ENCODE peak calls at places on chromosome 13, in six cellular contexts. M is HFF-Myc; Y is activated T-helper 1 cell treated with anti-CD3 and anti-CD28 coated beads, Interleukin-12 subunit alpha, Interleukin-12 subunit beta, Interleukin-2, Interleukin-4 antibody, amounts not matched to agents 30 ng/mL and 10 ng/mL and 1 ng/mL, durations not matched to agents 14 hours and 24 hours and 36 hours; P is NCI-H2107; N is mesendoderm; C is brain microvascular endothelial cell. E is an unnamed sample.

GRCh38 chr13:91368676-91369425 is 21.4 kb downstream of the MIR17HG start:
- DNase-seq in M (no peak), Y (no peak), P (no peak), N (no peak), C (peak), E (no peak)

GRCh38 chr13:110257408-110257807 is 49.5 kb downstream of the COL4A1 start:
- DNase-seq in M (no peak), Y (no peak), P (no peak), N (no peak), C (no peak), E (no peak)

GRCh38 chr13:110965038-110965754 is 50.3 kb upstream of the ANKRD10 start:
- DNase-seq in M (peak), Y (peak), P (no peak), N (no peak), C (peak), E (peak)

GRCh38 chr13:21458457-21458815 is 667 bp downstream of the ZDHHC20 start:
- DNase-seq in M (no peak), Y (peak), P (peak), N (peak), C (no peak), E (peak)

GRCh38 chr13:110067355-110068175 is 239.4 kb downstream of the COL4A1 start:
- DNase-seq in M (no peak), Y (no peak), P (no peak), N (no peak), C (no peak), E (no peak)

GRCh38 chr13:110187501-110188161 is 119.3 kb downstream of the COL4A1 start:
- DNase-seq in M (no peak), Y (no peak), P (no peak), N (no peak), C (peak), E (no peak)

GRCh38 chr13:99310382-99311031 is 3.3 kb upstream of the GPR183 start:
- DNase-seq in M (peak), Y (no peak), P (no peak), N (no peak), C (peak), E (no peak)

GRCh38 chr13:90538063-90538462 is 809.4 kb upstream of the MIR17HG start:
- DNase-seq in M (no peak), Y (no peak), P (no peak), N (no peak), C (no peak), E (no peak)

GRCh38 chr13:104809483-104809882 is 1726.0 kb downstream of the EFNB2 start:
- DNase-seq in M (no peak), Y (no peak), P (no peak), N (no peak), C (peak), E (no peak)

GRCh38 chr13:46184277-46184699 is 2.3 kb upstream of the LCP1 start:
- DNase-seq in M (no peak), Y (peak), P (no peak), N (peak), C (no peak), E (peak)